ENCODE peak calls at places on chromosomes 13 and 19, in eight cellular contexts. G is NCI-H187, L is NCI-H1417, N is LHCN-M2, W is T-helper 17 cell, T is fibroblast of lung, H is GF-D8, O is Calu3. K is an unnamed sample.

GRCh38 chr19:16562608-16563025 is 9.6 kb downstream of the SLC35E1 start:
- DNase-seq in G (no peak), L (no peak), N (no peak), W (no peak), T (no peak), H (no peak), O (no peak), K (no peak)

GRCh38 chr19:677201-677600 is 1.0 kb downstream of the FSTL3 start:
- DNase-seq in G (no peak), L (no peak), N (peak), W (no peak), T (peak), H (no peak), O (peak), K (no peak)

GRCh38 chr13:44954210-44954609 is 35.1 kb downstream of the NUFIP1 start:
- DNase-seq in G (no peak), L (no peak), N (no peak), W (no peak), T (no peak), H (no peak), O (no peak), K (no peak)

GRCh38 chr19:46924874-46925547 is 64.2 kb downstream of the ARHGAP35 start:
- DNase-seq in G (no peak), L (no peak), N (no peak), W (no peak), T (no peak), H (no peak), O (peak), K (no peak)

GRCh38 chr13:32381539-32381938 is 46.4 kb downstream of the N4BP2L1 start:
- DNase-seq in G (no peak), L (no peak), N (peak), W (no peak), T (peak), H (no peak), O (peak), K (no peak)

GRCh38 chr19:1945899-1946298 is 4.9 kb downstream of the CSNK1G2 start:
- DNase-seq in G (no peak), L (peak), N (no peak), W (no peak), T (no peak), H (no peak), O (no peak), K (no peak)

GRCh38 chr19:12956446-12957388 is at the start of gene GADD45GIP1:
- DNase-seq in G (peak), L (peak), N (peak), W (peak), T (peak), H (peak), O (peak), K (peak)

GRCh38 chr19:11781295-11782057 is 14.7 kb downstream of the ZNF441 start:
- DNase-seq in G (no peak), L (no peak), N (peak), W (no peak), T (peak), H (no peak), O (no peak), K (no peak)

K was measured in DMS 273 treated with DMSO at 0.1 percent for 48 hours.